ENCODE peak calls at places on chromosomes 12 and 14, in four cellular contexts. One of them, this sample, is unnamed.

GRCh38 chr12:42332301-42332894 is 6.4 kb downstream of the PPHLN1 start:
- DNase-seq in activated B cell treated with CpG ODN at 0.5 μM for 24 hours: no peak
- DNase-seq in GM03348: peak
- DNase-seq in dorsolateral prefrontal cortex: no peak
- DNase-seq in this sample: no peak

GRCh38 chr14:73796881-73797539 is 54.6 kb upstream of the PTGR2 start:
- DNase-seq in activated B cell treated with CpG ODN at 0.5 μM for 24 hours: no peak
- DNase-seq in GM03348: no peak
- DNase-seq in dorsolateral prefrontal cortex: no peak
- DNase-seq in this sample: no peak

GRCh38 chr14:100534528-100535286 is 52.5 kb downstream of the BEGAIN start:
- DNase-seq in activated B cell treated with CpG ODN at 0.5 μM for 24 hours: peak
- DNase-seq in GM03348: no peak
- DNase-seq in dorsolateral prefrontal cortex: peak
- DNase-seq in this sample: peak

GRCh38 chr14:54597795-54598443 is 31.0 kb downstream of the SAMD4A start:
- DNase-seq in activated B cell treated with CpG ODN at 0.5 μM for 24 hours: no peak
- DNase-seq in GM03348: no peak
- DNase-seq in dorsolateral prefrontal cortex: no peak
- DNase-seq in this sample: no peak

GRCh38 chr12:12387521-12387920 is 30.6 kb downstream of the BORCS5 start:
- DNase-seq in activated B cell treated with CpG ODN at 0.5 μM for 24 hours: no peak
- DNase-seq in GM03348: peak
- DNase-seq in dorsolateral prefrontal cortex: no peak
- DNase-seq in this sample: no peak

GRCh38 chr14:33611405-33612183 is 339.3 kb downstream of the EGLN3 start:
- DNase-seq in activated B cell treated with CpG ODN at 0.5 μM for 24 hours: no peak
- DNase-seq in GM03348: no peak
- DNase-seq in dorsolateral prefrontal cortex: no peak
- DNase-seq in this sample: no peak

GRCh38 chr14:104923596-104924420 is 871 bp upstream of the PLD4 start:
- DNase-seq in activated B cell treated with CpG ODN at 0.5 μM for 24 hours: peak
- DNase-seq in GM03348: no peak
- DNase-seq in dorsolateral prefrontal cortex: peak
- DNase-seq in this sample: no peak

GRCh38 chr12:46556820-46557524 is 184.4 kb upstream of the SLC38A2 start:
- DNase-seq in activated B cell treated with CpG ODN at 0.5 μM for 24 hours: no peak
- DNase-seq in GM03348: no peak
- DNase-seq in dorsolateral prefrontal cortex: no peak
- DNase-seq in this sample: no peak

GRCh38 chr14:23523229-23524016 is 28.1 kb downstream of the ZFHX2 start:
- DNase-seq in activated B cell treated with CpG ODN at 0.5 μM for 24 hours: no peak
- DNase-seq in GM03348: no peak
- DNase-seq in dorsolateral prefrontal cortex: no peak
- DNase-seq in this sample: no peak

GRCh38 chr12:47935196-47935595 is 28.2 kb upstream of the TMEM106C start:
- DNase-seq in activated B cell treated with CpG ODN at 0.5 μM for 24 hours: no peak
- DNase-seq in GM03348: peak
- DNase-seq in dorsolateral prefrontal cortex: no peak
- DNase-seq in this sample: no peak

GRCh38 chr14:102162488-102162887 is 22.8 kb downstream of the WDR20 start:
- DNase-seq in activated B cell treated with CpG ODN at 0.5 μM for 24 hours: no peak
- DNase-seq in GM03348: no peak
- DNase-seq in dorsolateral prefrontal cortex: no peak
- DNase-seq in this sample: no peak

GRCh38 chr12:124733086-124733485 is 130.6 kb downstream of the SCARB1 start:
- DNase-seq in activated B cell treated with CpG ODN at 0.5 μM for 24 hours: no peak
- DNase-seq in GM03348: no peak
- DNase-seq in dorsolateral prefrontal cortex: no peak
- DNase-seq in this sample: no peak

GRCh38 chr12:32025906-32026305 is 66.7 kb downstream of the RESF1 start:
- DNase-seq in activated B cell treated with CpG ODN at 0.5 μM for 24 hours: no peak
- DNase-seq in GM03348: no peak
- DNase-seq in dorsolateral prefrontal cortex: no peak
- DNase-seq in this sample: peak

GRCh38 chr12:82486524-82487235 is 128.4 kb downstream of the METTL25 start:
- DNase-seq in activated B cell treated with CpG ODN at 0.5 μM for 24 hours: no peak
- DNase-seq in GM03348: no peak
- DNase-seq in dorsolateral prefrontal cortex: no peak
- DNase-seq in this sample: no peak

GRCh38 chr14:28656704-28657255 is 109.8 kb upstream of the FOXG1 start:
- DNase-seq in activated B cell treated with CpG ODN at 0.5 μM for 24 hours: no peak
- DNase-seq in GM03348: no peak
- DNase-seq in dorsolateral prefrontal cortex: no peak
- DNase-seq in this sample: no peak

GRCh38 chr12:107092669-107093546 is 441 bp downstream of the CRY1 start:
- DNase-seq in activated B cell treated with CpG ODN at 0.5 μM for 24 hours: no peak
- DNase-seq in GM03348: no peak
- DNase-seq in dorsolateral prefrontal cortex: peak
- DNase-seq in this sample: peak

This sample was measured in CD8-positive, alpha-beta T cell.